ENCODE peak calls at places on chromosome 7, in six cellular contexts. One of them, this sample, is unnamed.

GRCh38 chr7:340200-340937 is 50.4 kb downstream of the FOXL3 start:
- DNase-seq in GM23338: no peak
- DNase-seq in WTC11: no peak
- DNase-seq in H1: no peak
- DNase-seq in K562: no peak
- DNase-seq in GM12878: no peak
- DNase-seq in this sample: no peak

GRCh38 chr7:130270947-130271790 is 4.5 kb downstream of the CPA2 start:
- DNase-seq in GM23338: no peak
- DNase-seq in WTC11: no peak
- DNase-seq in H1: no peak
- DNase-seq in K562: peak; percentile 46
- DNase-seq in GM12878: no peak
- DNase-seq in this sample: no peak

GRCh38 chr7:82926477-82926876 is 236.2 kb downstream of the PCLO start:
- DNase-seq in GM23338: no peak
- DNase-seq in WTC11: no peak
- DNase-seq in H1: no peak
- DNase-seq in K562: no peak
- DNase-seq in GM12878: no peak
- DNase-seq in this sample: no peak

GRCh38 chr7:150787321-150788281 is 12.6 kb downstream of the TMEM176B start:
- DNase-seq in GM23338: peak; percentile 33
- DNase-seq in WTC11: no peak
- DNase-seq in H1: no peak
- DNase-seq in K562: peak; percentile 51
- DNase-seq in GM12878: peak; percentile 30
- DNase-seq in this sample: no peak

GRCh38 chr7:89103564-89103963 is 308.0 kb upstream of the TEX47 start:
- DNase-seq in GM23338: peak; percentile 19
- DNase-seq in WTC11: no peak
- DNase-seq in H1: no peak
- DNase-seq in K562: no peak
- DNase-seq in GM12878: no peak
- DNase-seq in this sample: no peak

GRCh38 chr7:43385309-43385680 is 197.6 kb upstream of the STK17A start:
- DNase-seq in GM23338: no peak
- DNase-seq in WTC11: no peak
- DNase-seq in H1: no peak
- DNase-seq in K562: no peak
- DNase-seq in GM12878: no peak
- DNase-seq in this sample: no peak

GRCh38 chr7:30171753-30172447 is 37.1 kb downstream of the MTURN start:
- DNase-seq in GM23338: no peak
- DNase-seq in WTC11: no peak
- DNase-seq in H1: no peak
- DNase-seq in K562: no peak
- DNase-seq in GM12878: no peak
- DNase-seq in this sample: no peak

GRCh38 chr7:101743241-101743994 is 74.0 kb upstream of the CUX1 start:
- DNase-seq in GM23338: peak; percentile 85
- DNase-seq in WTC11: peak; percentile 81
- DNase-seq in H1: peak; percentile 81
- DNase-seq in K562: peak; percentile 79
- DNase-seq in GM12878: no peak
- DNase-seq in this sample: no peak

GRCh38 chr7:140640727-140641531 is at the start of gene DENND2A:
- DNase-seq in GM23338: peak; percentile 90
- DNase-seq in WTC11: peak; percentile 80
- DNase-seq in H1: peak; percentile 86
- DNase-seq in K562: no peak
- DNase-seq in GM12878: no peak
- DNase-seq in this sample: no peak

GRCh38 chr7:4345004-4345403 is 337.1 kb upstream of the FOXK1 start:
- DNase-seq in GM23338: no peak
- DNase-seq in WTC11: no peak
- DNase-seq in H1: no peak
- DNase-seq in K562: no peak
- DNase-seq in GM12878: no peak
- DNase-seq in this sample: peak; percentile 41

GRCh38 chr7:8117195-8117594 is 144.8 kb downstream of the ICA1 start:
- DNase-seq in GM23338: no peak
- DNase-seq in WTC11: no peak
- DNase-seq in H1: no peak
- DNase-seq in K562: no peak
- DNase-seq in GM12878: no peak
- DNase-seq in this sample: no peak

GRCh38 chr7:135857519-135858274 is 109.1 kb upstream of the FAM180A start:
- DNase-seq in GM23338: no peak
- DNase-seq in WTC11: no peak
- DNase-seq in H1: no peak
- DNase-seq in K562: no peak
- DNase-seq in GM12878: no peak
- DNase-seq in this sample: no peak

GRCh38 chr7:135858851-135859250 is 110.2 kb upstream of the FAM180A start:
- DNase-seq in GM23338: no peak
- DNase-seq in WTC11: no peak
- DNase-seq in H1: no peak
- DNase-seq in K562: no peak
- DNase-seq in GM12878: no peak
- DNase-seq in this sample: no peak

GRCh38 chr7:135859548-135859947 is 110.9 kb upstream of the FAM180A start:
- DNase-seq in GM23338: no peak
- DNase-seq in WTC11: no peak
- DNase-seq in H1: no peak
- DNase-seq in K562: no peak
- DNase-seq in GM12878: no peak
- DNase-seq in this sample: no peak

GRCh38 chr7:135858379-135858778 is 109.8 kb upstream of the FAM180A start:
- DNase-seq in GM23338: no peak
- DNase-seq in WTC11: no peak
- DNase-seq in H1: no peak
- DNase-seq in K562: no peak
- DNase-seq in GM12878: no peak
- DNase-seq in this sample: no peak

DNA sequence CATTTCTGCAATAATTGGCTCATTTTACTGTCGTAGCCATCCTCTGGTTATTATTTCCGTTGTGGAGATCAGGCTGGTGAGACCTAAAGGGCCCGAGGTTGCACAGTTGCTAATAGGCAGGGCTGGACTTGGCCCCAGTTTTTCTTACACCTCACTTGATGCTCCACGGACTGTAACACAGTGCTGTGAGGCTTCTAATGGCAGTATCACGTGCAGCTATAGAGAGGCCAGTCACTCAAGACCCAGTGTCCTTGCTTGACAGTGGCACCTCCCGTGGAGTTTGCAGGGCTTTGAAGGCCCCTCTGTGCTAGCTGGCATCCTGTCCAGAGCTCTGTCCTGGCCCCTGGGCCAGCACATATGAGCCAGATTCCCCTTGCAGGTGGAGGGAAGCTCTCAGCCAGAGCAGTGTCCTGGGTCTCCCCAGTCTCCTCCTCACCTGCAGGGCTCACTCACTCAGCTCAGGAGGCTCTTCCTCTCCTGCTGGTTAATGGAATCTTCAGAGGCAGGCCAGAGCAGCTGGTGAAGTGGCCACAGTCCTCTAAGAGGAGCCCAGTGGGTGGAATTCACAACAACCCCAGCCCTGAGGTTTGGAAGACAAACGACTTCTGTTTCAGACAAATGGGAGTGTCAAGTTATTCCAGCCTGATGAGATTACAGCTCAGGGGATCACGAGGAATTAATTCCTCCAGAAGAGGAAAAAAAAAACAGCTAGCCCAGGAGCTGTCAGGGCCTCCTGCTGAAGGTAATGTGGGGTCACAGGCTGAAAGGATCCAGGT is 114.2 kb upstream of the FAM180A start:
- DNase-seq in GM23338: no peak
- DNase-seq in WTC11: no peak
- DNase-seq in H1: no peak
- DNase-seq in K562: no peak
- DNase-seq in GM12878: no peak
- DNase-seq in this sample: no peak
- TF ChIP-seq CREB1 in GM23338: no peak
- TF ChIP-seq CREB1 in WTC11: no peak
- TF ChIP-seq CREB1 in H1: no peak
- TF ChIP-seq CREB1 in K562: no peak
- TF ChIP-seq CREB1 in GM12878: no peak
- TF ChIP-seq CREB1 in this sample: no peak

GRCh38 chr7:91630581-91631370 is 249.7 kb downstream of the MTERF1 start:
- DNase-seq in GM23338: no peak
- DNase-seq in WTC11: no peak
- DNase-seq in H1: no peak
- DNase-seq in K562: no peak
- DNase-seq in GM12878: no peak
- DNase-seq in this sample: no peak
- TF ChIP-seq CREB1 in GM23338: no peak
- TF ChIP-seq CREB1 in WTC11: no peak
- TF ChIP-seq CREB1 in H1: no peak
- TF ChIP-seq CREB1 in K562: no peak
- TF ChIP-seq CREB1 in GM12878: no peak
- TF ChIP-seq CREB1 in this sample: no peak

GRCh38 chr7:50359258-50359994 is 54.9 kb downstream of the IKZF1 start:
- DNase-seq in GM23338: no peak
- DNase-seq in WTC11: no peak
- DNase-seq in H1: no peak
- DNase-seq in K562: no peak
- DNase-seq in GM12878: no peak
- DNase-seq in this sample: no peak
- TF ChIP-seq CREB1 in GM23338: no peak
- TF ChIP-seq CREB1 in WTC11: no peak
- TF ChIP-seq CREB1 in H1: no peak
- TF ChIP-seq CREB1 in K562: no peak
- TF ChIP-seq CREB1 in GM12878: no peak
- TF ChIP-seq CREB1 in this sample: no peak

DNA sequence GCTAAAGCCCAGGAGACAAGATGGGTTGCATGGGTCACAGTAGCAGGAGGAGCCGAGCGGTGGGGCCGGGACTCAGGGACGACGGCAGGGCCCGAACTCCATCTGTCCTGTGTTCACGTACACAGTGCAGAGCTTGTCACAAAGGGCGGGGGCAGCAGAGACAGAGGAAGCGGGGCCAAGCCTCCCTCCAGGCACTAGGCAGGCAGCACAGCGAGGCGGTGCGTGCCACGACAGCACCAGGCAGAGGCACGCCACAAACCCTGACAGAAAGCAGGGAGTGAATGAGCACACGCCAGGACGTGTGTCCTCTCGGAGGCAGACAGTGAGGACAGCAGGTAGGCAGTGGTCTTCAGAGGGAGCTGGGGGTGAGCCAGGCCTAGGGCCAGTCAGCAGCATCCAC is 177.8 kb downstream of the MAD1L1 start:
- DNase-seq in GM23338: no peak
- DNase-seq in WTC11: no peak
- DNase-seq in H1: no peak
- DNase-seq in K562: no peak
- DNase-seq in GM12878: no peak
- DNase-seq in this sample: no peak
- TF ChIP-seq CREB1 in GM23338: no peak
- TF ChIP-seq CREB1 in WTC11: no peak
- TF ChIP-seq CREB1 in H1: no peak
- TF ChIP-seq CREB1 in K562: no peak
- TF ChIP-seq CREB1 in GM12878: no peak
- TF ChIP-seq CREB1 in this sample: no peak

GRCh38 chr7:28853150-28853549 is 105.0 kb downstream of the TRIL start:
- DNase-seq in GM23338: no peak
- DNase-seq in WTC11: no peak
- DNase-seq in H1: no peak
- DNase-seq in K562: no peak
- DNase-seq in GM12878: no peak
- DNase-seq in this sample: no peak

GRCh38 chr7:28856656-28857055 is 101.5 kb downstream of the TRIL start:
- DNase-seq in GM23338: no peak
- DNase-seq in WTC11: no peak
- DNase-seq in H1: no peak
- DNase-seq in K562: no peak
- DNase-seq in GM12878: no peak
- DNase-seq in this sample: no peak

GRCh38 chr7:28853834-28854749 is 104.0 kb downstream of the TRIL start:
- DNase-seq in GM23338: peak; percentile 89
- DNase-seq in WTC11: peak; percentile 92
- DNase-seq in H1: peak; percentile 96
- DNase-seq in K562: peak; percentile 84
- DNase-seq in GM12878: peak; percentile 26
- DNase-seq in this sample: peak; percentile 40

GRCh38 chr7:28854750-28855074 is 103.4 kb downstream of the TRIL start:
- DNase-seq in GM23338: no peak
- DNase-seq in WTC11: no peak
- DNase-seq in H1: no peak
- DNase-seq in K562: no peak
- DNase-seq in GM12878: no peak
- DNase-seq in this sample: no peak

GRCh38 chr7:28855538-28856217 is 102.5 kb downstream of the TRIL start:
- DNase-seq in GM23338: no peak
- DNase-seq in WTC11: no peak
- DNase-seq in H1: no peak
- DNase-seq in K562: peak; percentile 15
- DNase-seq in GM12878: no peak
- DNase-seq in this sample: peak; percentile 70
- TF ChIP-seq CREB1 in GM23338: no peak
- TF ChIP-seq CREB1 in WTC11: no peak
- TF ChIP-seq CREB1 in H1: no peak
- TF ChIP-seq CREB1 in K562: no peak
- TF ChIP-seq CREB1 in GM12878: no peak
- TF ChIP-seq CREB1 in this sample: no peak

GRCh38 chr7:76054129-76055120 is 6.5 kb downstream of the MDH2 start:
- DNase-seq in GM23338: no peak
- DNase-seq in WTC11: peak; percentile 22
- DNase-seq in H1: no peak
- DNase-seq in K562: no peak
- DNase-seq in GM12878: no peak
- DNase-seq in this sample: no peak
- TF ChIP-seq CREB1 in GM23338: no peak
- TF ChIP-seq CREB1 in WTC11: no peak
- TF ChIP-seq CREB1 in H1: no peak
- TF ChIP-seq CREB1 in K562: no peak
- TF ChIP-seq CREB1 in GM12878: no peak
- TF ChIP-seq CREB1 in this sample: no peak

This sample was measured in HepG2.